ENCODE peak calls at places on chromosomes 4 and X, in seven cellular contexts. C is A549, L is cardiac fibroblast, F is fibroblast of pulmonary artery, J is pancreas, M is body of pancreas, V is brain microvascular endothelial cell. O is an unnamed sample.
A peak's percentile ranks its signal among the peaks of the same experiment; 100 is the strongest.

GRCh38 chr4:115323106-115323684 is 209.8 kb upstream of the NDST4 start:
- DNase-seq in L (no peak), V (no peak), J (no peak), C (no peak), M (no peak), F (no peak), O (no peak)

GRCh38 chr4:185834088-185834487 is 22.1 kb upstream of the SORBS2 start:
- DNase-seq in J (no peak), V (no peak), L (no peak), C (no peak), M (no peak), F (no peak), O (no peak)

GRCh38 chrX:9475984-9476383 is 11.1 kb downstream of the TBL1X start:
- DNase-seq in C (no peak), F (no peak), M (no peak), L (no peak), J (no peak), V (no peak), O (no peak)

GRCh38 chrX:95885074-95885473 is 799.6 kb upstream of the DIAPH2 start:
- DNase-seq in V (peak; percentile 36), L (peak; percentile 77), J (no peak), M (no peak), C (no peak), F (peak; percentile 80), O (peak; percentile 0)

GRCh38 chr4:137768196-137768595 is 235.9 kb upstream of the PCDH18 start:
- DNase-seq in F (peak; percentile 23), J (no peak), C (no peak), L (peak; percentile 50), M (no peak), V (no peak), O (peak; percentile 6)

GRCh38 chrX:48890934-48891401 is 6.6 kb downstream of the TIMM17B start:
- DNase-seq in L (no peak), J (peak; percentile 68), M (no peak), F (no peak), C (no peak), V (no peak), O (no peak)

GRCh38 chr4:21848001-21848400 is 100.6 kb downstream of the KCNIP4 start:
- DNase-seq in F (no peak), C (no peak), M (no peak), L (no peak), V (no peak), J (no peak), O (no peak)

GRCh38 chrX:108732630-108733321 is 3.6 kb downstream of the IRS4 start:
- DNase-seq in M (no peak), F (no peak), L (no peak), V (no peak), C (no peak), J (no peak), O (no peak)

GRCh38 chr4:83387922-83388676 is 53.5 kb upstream of the HPSE start:
- DNase-seq in J (no peak), F (no peak), M (peak; percentile 20), V (no peak), L (peak; percentile 10), C (no peak), O (no peak)

GRCh38 chr4:131408102-131408501 is 1741.0 kb upstream of the PCDH10 start:
- DNase-seq in F (no peak), L (no peak), M (no peak), J (no peak), C (no peak), V (no peak), O (no peak)

GRCh38 chr4:59695355-59696053 is 1504.6 kb upstream of the ADGRL3 start:
- DNase-seq in L (no peak), F (no peak), J (no peak), C (no peak), V (no peak), M (no peak), O (no peak)

GRCh38 chrX:125203379-125203736 is 116.3 kb upstream of the TEX13C start:
- DNase-seq in M (peak; percentile 10), L (no peak), V (no peak), J (peak; percentile 64), C (no peak), F (no peak), O (no peak)

GRCh38 chr4:22473268-22473667 is 42.6 kb downstream of the ADGRA3 start:
- DNase-seq in L (peak; percentile 74), V (peak; percentile 66), C (no peak), F (peak; percentile 86), J (no peak), M (no peak), O (peak; percentile 85)

DNA sequence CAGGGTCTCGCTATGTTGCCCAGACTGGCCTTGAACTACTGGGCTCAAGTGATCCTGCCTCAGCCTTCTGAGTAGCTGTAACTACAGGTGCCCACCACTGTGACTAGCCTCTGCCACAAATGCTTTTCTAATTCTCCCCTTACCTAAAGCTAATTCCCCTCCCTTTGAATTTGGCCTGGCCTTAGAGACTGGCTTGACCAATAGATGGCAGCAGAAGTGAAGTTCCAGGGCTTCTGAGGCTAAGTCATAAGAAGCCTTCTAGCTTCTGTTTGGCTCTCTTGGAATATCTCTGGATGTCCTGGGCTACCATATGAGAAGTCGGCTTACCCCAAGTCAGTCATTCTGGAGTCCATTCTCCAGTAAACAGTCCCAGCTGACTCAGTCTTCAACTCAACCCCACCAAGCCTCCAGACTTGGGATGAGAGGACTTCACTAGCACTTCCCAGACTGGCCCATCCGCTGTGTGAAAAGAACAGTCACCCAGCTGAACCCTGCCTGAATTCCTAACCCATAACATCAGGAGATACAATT is 61.0 kb downstream of the HPRT1 start:
- DNase-seq in L (peak; percentile 78), C (peak; percentile 50), V (peak; percentile 57), F (peak; percentile 80), J (no peak), M (no peak), O (peak; percentile 72)
- TF ChIP-seq CTCF in L (peak; percentile 65), C (peak; percentile 69), V (peak; percentile 78), F (peak; percentile 69), J (peak; percentile 36), M (peak; percentile 15), O (peak; percentile 65)

GRCh38 chr4:123651127-123651526 is 254.5 kb downstream of the SPRY1 start:
- DNase-seq in V (no peak), M (no peak), L (no peak), C (no peak), F (peak; percentile 55), J (no peak), O (peak; percentile 51)
- TF ChIP-seq CTCF in V (no peak), M (no peak), L (no peak), C (no peak), F (no peak), J (no peak), O (no peak)

GRCh38 chrX:112874140-112874539 is 33.5 kb upstream of the AMOT start:
- DNase-seq in M (no peak), F (peak; percentile 11), C (no peak), L (peak; percentile 0), V (no peak), J (no peak), O (no peak)
- TF ChIP-seq CTCF in M (no peak), F (peak; percentile 5), C (no peak), L (no peak), V (no peak), J (no peak), O (no peak)

DNA sequence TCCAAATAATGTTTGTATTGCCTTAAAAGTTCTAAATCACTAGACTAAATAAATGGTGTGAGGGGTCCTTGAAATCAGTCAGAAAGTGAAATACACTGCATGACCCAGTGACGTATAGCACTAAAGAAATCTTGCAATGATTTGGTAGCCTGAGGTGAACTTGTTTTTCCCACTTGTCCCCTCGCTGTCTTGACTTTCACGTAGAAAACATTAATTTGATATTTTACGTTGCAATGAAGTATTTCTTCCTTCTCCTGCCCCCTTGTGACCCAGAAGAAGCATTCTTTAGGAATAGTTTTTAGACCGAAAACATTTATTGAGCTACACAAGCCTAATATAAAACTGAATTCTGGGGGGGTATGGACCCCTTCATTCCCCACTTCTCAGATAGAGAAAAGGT is 3.7 kb downstream of the KLB start:
- DNase-seq in V (no peak), J (no peak), L (peak; percentile 36), F (peak; percentile 33), C (no peak), M (no peak), O (peak; percentile 21)
- TF ChIP-seq CTCF in V (peak; percentile 33), J (peak; percentile 12), L (peak; percentile 11), F (peak; percentile 37), C (peak; percentile 28), M (no peak), O (peak; percentile 35)

DNA sequence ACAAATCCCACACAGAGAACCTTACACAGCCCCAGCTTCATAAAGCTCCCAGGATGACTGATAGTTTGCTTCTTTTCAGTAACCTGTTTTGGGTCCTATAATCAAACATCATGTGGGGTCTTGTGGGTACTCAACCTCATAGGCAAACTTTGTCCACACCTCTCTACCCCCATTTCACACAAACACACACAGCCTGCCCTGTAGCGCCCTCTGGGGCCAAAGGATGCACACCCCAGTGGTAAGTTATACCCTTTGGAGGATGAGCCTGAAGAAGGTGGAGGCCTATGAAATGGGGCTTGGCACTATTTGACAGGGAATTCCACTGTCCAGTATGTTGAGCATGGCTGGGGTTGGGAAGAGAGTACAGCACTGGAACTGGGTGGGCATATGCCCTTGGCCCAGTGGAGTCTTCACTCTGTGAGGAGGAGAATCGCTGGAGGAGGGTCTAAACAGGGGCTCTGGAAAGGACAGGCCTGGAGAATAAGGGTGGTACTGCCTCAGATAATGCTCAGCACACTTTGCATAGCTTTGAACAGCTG is 30.5 kb upstream of the COL25A1 start:
- DNase-seq in V (no peak), J (no peak), C (no peak), M (no peak), F (peak; percentile 2), L (peak; percentile 2), O (peak; percentile 7)
- TF ChIP-seq CTCF in V (peak; percentile 61), J (no peak), C (no peak), M (no peak), F (peak; percentile 28), L (peak; percentile 37), O (peak; percentile 45)

DNA sequence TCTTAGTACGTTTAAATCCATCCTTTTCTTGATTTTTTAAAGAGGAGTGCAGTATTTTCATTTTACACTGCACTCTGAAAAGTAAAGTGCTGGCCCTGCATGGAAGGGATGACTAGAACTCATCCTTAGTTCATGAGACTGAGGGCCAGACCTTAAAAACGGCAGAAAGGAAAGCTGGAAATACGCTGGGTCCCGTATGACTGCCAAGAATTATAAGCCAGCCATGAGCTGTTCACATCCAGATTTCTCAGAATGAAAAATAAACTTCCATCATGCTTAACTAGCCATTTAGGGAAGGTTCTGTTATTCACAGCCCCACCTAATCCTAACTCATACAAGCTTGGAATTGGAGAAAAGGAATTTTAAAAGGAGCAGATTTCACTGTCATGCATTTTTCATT is 894.4 kb downstream of the FAT4 start:
- DNase-seq in M (no peak), J (no peak), L (no peak), C (no peak), F (no peak), V (no peak), O (no peak)
- TF ChIP-seq CTCF in M (no peak), J (no peak), L (no peak), C (no peak), F (no peak), V (no peak), O (no peak)